ENCODE peak calls at places on chromosomes 2 and 18, in five cellular contexts. M is IMR-90; W is SJSA1; N is CD8-positive, alpha-beta memory T cell; F is stimulated activated CD4-positive, alpha-beta T cell treated with anti-CD3 and anti-CD28 coated beads, TNF-alpha, amount 100 ng/mL, for 48 hours. D is an unnamed sample.

GRCh38 chr18:67731853-67732252 is 215.3 kb upstream of the DSEL start:
- DNase-seq in F (no peak), M (peak; percentile 73), W (no peak), N (no peak), D (no peak)

GRCh38 chr18:80249217-80250093 is 2.1 kb upstream of the PARD6G start:
- DNase-seq in F (no peak), M (peak; percentile 20), N (no peak), W (no peak), D (no peak)

GRCh38 chr2:222715729-222716128 is 44.3 kb downstream of the MOGAT1 start:
- DNase-seq in F (no peak), M (no peak), N (no peak), W (no peak), D (no peak)

GRCh38 chr2:207616185-207616584 is 9.0 kb downstream of the METTL21A start:
- DNase-seq in F (no peak), M (peak; percentile 80), N (no peak), W (no peak), D (no peak)

GRCh38 chr2:214649440-214650205 is 159.9 kb downstream of the BARD1 start:
- DNase-seq in N (no peak), W (no peak), M (peak; percentile 69), F (no peak), D (no peak)

GRCh38 chr2:232800166-232800565 is 23.8 kb upstream of the KCNJ13 start:
- DNase-seq in M (no peak), F (no peak), W (no peak), N (no peak), D (no peak)

GRCh38 chr18:36530676-36531405 is 233.3 kb downstream of the FHOD3 start:
- DNase-seq in F (no peak), N (no peak), W (no peak), M (no peak), D (no peak)

GRCh38 chr18:27110319-27110718 is 74.8 kb downstream of the CHST9 start:
- DNase-seq in F (no peak), M (no peak), W (no peak), N (no peak), D (no peak)

GRCh38 chr2:75560022-75560767 is 544 bp downstream of the EVA1A start:
- DNase-seq in N (no peak), F (no peak), M (peak; percentile 38), W (no peak), D (no peak)

GRCh38 chr2:11248-11941 is 34.9 kb downstream of the FAM110C start:
- DNase-seq in N (peak; percentile 41), F (peak; percentile 54), W (peak; percentile 59), M (peak; percentile 22), D (no peak)

GRCh38 chr2:178006710-178007109 is 65.9 kb downstream of the PDE11A start:
- DNase-seq in W (no peak), N (no peak), F (no peak), M (no peak), D (no peak)

GRCh38 chr18:21105936-21106335 is 5.7 kb downstream of the ROCK1 start:
- DNase-seq in M (no peak), F (no peak), W (no peak), N (no peak), D (no peak)

GRCh38 chr2:101168647-101169046 is 17.5 kb upstream of the TBC1D8 start:
- DNase-seq in F (no peak), N (no peak), W (no peak), M (no peak), D (no peak)

D was measured in midbrain.